ENCODE peak calls at places on chromosomes 11 and 22, in four cellular contexts. X is IMR-90, K is ovary, A is lower lobe of right lung. I is an unnamed sample.

GRCh38 chr22:17119481-17120202 is 1.5 kb downstream of the TMEM121B start:
- DNase-seq in X (no peak), K (no peak), A (no peak), I (no peak)

GRCh38 chr22:40805239-40805638 is 13.9 kb downstream of the SLC25A17 start:
- DNase-seq in X (no peak), K (no peak), A (no peak), I (no peak)

GRCh38 chr11:2100361-2101170 is 38.6 kb downstream of the IGF2 start:
- DNase-seq in X (no peak), K (peak; percentile 55), A (peak; percentile 59), I (no peak)

GRCh38 chr22:23263651-23264555 is 83.6 kb downstream of the BCR start:
- DNase-seq in X (no peak), K (no peak), A (no peak), I (peak; percentile 32)

GRCh38 chr22:44458044-44459020 is 39.7 kb downstream of the RTL6 start:
- DNase-seq in X (no peak), K (no peak), A (no peak), I (no peak)

GRCh38 chr11:118338637-118339061 is 3.9 kb downstream of the CD3D start:
- DNase-seq in X (no peak), K (no peak), A (no peak), I (peak; percentile 91)

GRCh38 chr11:76114238-76114637 is 92.1 kb downstream of the WNT11 start:
- DNase-seq in X (no peak), K (no peak), A (no peak), I (no peak)

GRCh38 chr11:34640050-34640971 is 19.4 kb downstream of the EHF start:
- DNase-seq in X (no peak), K (no peak), A (peak; percentile 87), I (no peak)

GRCh38 chr11:1825785-1826451 is 8.9 kb upstream of the SYT8 start:
- DNase-seq in X (no peak), K (no peak), A (peak; percentile 37), I (no peak)

GRCh38 chr22:36510966-36511881 is 4.4 kb upstream of the FOXRED2 start:
- DNase-seq in X (peak; percentile 51), K (no peak), A (no peak), I (no peak)

GRCh38 chr22:37326726-37327125 is 44.4 kb downstream of the CYTH4 start:
- DNase-seq in X (no peak), K (no peak), A (peak; percentile 78), I (no peak)

GRCh38 chr11:76783901-76784813 is 1.0 kb downstream of the TSKU start:
- DNase-seq in X (peak; percentile 84), K (peak; percentile 85), A (no peak), I (no peak)

GRCh38 chr22:37907036-37907954 is 1.2 kb downstream of the MICALL1 start:
- DNase-seq in X (peak; percentile 15), K (no peak), A (no peak), I (no peak)

GRCh38 chr22:22246706-22247105 is 2.1 kb downstream of the VPREB1 start:
- DNase-seq in X (no peak), K (no peak), A (no peak), I (no peak)

GRCh38 chr11:57124460-57124859 is 57.3 kb upstream of the LRRC55 start:
- DNase-seq in X (no peak), K (no peak), A (no peak), I (no peak)

GRCh38 chr11:68036141-68036716 is 2.6 kb upstream of the TCIRG1 start:
- DNase-seq in X (no peak), K (no peak), A (peak; percentile 86), I (no peak)

GRCh38 chr11:7252683-7253213 is 1.0 kb downstream of the SYT9 start:
- DNase-seq in X (no peak), K (no peak), A (peak; percentile 41), I (no peak)

GRCh38 chr11:108239076-108239475 is 16.2 kb downstream of the ATM start:
- DNase-seq in X (no peak), K (no peak), A (no peak), I (peak; percentile 44)

GRCh38 chr11:68331338-68331947 is 19.1 kb downstream of the LRP5 start:
- DNase-seq in X (no peak), K (no peak), A (no peak), I (no peak)

GRCh38 chr11:23688835-23689234 is 808.0 kb upstream of the LUZP2 start:
- DNase-seq in X (peak; percentile 70), K (no peak), A (no peak), I (no peak)

GRCh38 chr11:134524876-134525845 is 113.1 kb upstream of the B3GAT1 start:
- DNase-seq in X (no peak), K (no peak), A (peak; percentile 24), I (no peak)

GRCh38 chr11:76167590-76167989 is 38.7 kb downstream of the WNT11 start:
- DNase-seq in X (no peak), K (no peak), A (no peak), I (no peak)

GRCh38 chr22:44391481-44392445 is 79.0 kb upstream of the SHISAL1 start:
- DNase-seq in X (no peak), K (peak; percentile 5), A (no peak), I (no peak)

GRCh38 chr11:14413307-14414072 is 54.5 kb upstream of the RRAS2 start:
- DNase-seq in X (peak; percentile 58), K (no peak), A (no peak), I (no peak)

GRCh38 chr11:110728476-110728875 is 16.2 kb upstream of the ARHGAP20 start:
- DNase-seq in X (no peak), K (no peak), A (no peak), I (no peak)

GRCh38 chr11:57240007-57240406 is 3.0 kb upstream of the APLNR start:
- DNase-seq in X (no peak), K (no peak), A (no peak), I (no peak)

GRCh38 chr11:34065505-34066203 is 14.1 kb downstream of the CAPRIN1 start:
- DNase-seq in X (peak; percentile 59), K (no peak), A (no peak), I (peak; percentile 8)

GRCh38 chr11:118202599-118203422 is 22.0 kb downstream of the JAML start:
- DNase-seq in X (no peak), K (no peak), A (no peak), I (peak; percentile 73)

GRCh38 chr11:76656571-76657081 is 13.9 kb downstream of the LRRC32 start:
- DNase-seq in X (no peak), K (peak; percentile 29), A (peak; percentile 22), I (no peak)

GRCh38 chr22:20215742-20216141 is 52.4 kb downstream of the RTN4R start:
- DNase-seq in X (no peak), K (no peak), A (no peak), I (no peak)

DNA sequence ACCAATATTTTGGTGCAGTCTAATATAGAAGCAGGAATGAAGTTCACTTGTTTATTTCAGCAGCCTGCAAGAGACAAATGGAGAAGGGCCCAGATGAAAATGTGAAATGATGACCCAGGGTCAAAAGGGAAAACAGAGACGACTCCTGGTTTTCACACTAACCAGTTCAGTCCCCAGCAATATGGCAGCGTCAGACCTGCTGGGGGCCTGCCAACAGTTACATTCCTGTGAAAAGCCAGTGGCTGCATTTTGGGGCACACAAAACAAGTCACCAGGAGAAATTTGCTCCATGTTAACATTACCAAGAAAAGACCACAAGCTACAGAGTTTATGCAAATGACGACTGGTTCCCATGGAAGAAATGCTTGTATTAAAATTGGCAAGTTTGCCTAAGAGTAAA is 80.2 kb downstream of the CCDC34 start:
- DNase-seq in X (no peak), K (peak; percentile 60), A (no peak), I (no peak)
- H3K27ac ChIP-seq in X (no peak overlapping the region), K (peak overlapping the region; percentile 61), A (no peak overlapping the region), I (no peak overlapping the region)

DNA sequence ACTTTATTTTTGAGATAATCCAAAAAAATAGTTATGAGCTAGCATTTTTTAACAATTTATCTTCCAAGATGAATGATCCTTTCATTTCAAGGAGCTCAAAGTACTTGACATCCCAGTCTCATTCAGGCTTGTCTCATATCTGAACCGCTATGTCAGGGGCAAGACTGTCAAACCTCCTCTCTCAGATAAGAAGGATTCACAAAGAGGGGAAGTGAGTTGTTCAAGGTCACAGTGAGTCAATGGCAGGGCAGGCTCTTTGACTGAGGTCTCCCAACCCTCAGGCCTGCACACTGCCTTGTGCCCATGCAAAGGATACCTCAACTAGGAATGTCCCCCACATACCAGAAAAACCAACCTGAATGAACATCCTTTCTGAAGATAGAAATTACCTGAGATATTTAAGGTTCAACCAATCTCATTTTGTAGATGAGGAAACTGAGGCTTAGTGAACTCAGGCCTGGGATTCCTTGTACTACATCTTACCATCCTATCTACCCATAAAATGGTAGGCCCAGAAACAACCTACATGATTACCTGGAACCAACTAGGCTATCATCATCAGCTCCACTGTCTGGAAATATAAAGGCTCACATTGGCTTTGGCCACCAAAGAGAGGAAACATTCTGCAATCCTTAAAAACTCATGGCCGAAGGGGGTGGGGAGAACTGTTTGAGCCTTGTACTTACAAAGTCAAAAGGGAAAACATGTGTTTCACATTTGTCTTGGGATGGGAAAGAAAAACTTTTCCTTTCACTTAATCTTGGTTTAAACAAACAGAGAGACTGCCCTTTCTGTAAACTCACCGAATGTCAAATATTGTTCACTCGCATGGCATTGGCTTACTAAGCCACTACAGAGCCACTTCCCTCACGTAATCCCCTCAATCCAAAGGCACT is 51.1 kb downstream of the LIF start:
- DNase-seq in X (peak; percentile 64), K (no peak), A (no peak), I (no peak)
- H3K4me3 ChIP-seq in X (no peak overlapping the region), K (no peak overlapping the region), A (peak overlapping the region; percentile 9), I (no peak overlapping the region)

DNA sequence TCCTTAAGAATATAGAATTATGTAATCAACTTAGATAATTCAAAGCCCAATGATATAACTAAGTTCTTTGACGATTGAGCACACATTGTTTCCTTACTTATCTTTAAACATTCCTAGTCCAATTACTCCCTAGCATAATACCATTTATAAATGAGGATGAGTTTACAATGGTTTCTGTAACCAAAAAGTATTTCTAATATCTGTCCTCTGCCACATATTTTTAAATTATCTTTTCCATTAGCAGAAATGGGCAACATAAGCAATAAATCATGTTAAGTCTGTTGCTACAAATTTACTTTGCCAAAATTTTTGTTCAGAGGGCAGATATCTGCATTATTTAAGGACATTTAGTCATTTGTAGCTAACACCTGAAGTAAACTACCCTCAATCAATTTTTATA is 6.7 kb downstream of the CREBZF start:
- DNase-seq in X (no peak), K (no peak), A (no peak), I (no peak)
- H3K36me3 ChIP-seq in X (peaks cover 10% of the 10 kb centered on the region), K (no peaks in the 10 kb centered on the region), A (peaks cover 92% of the 10 kb centered on the region), I (peaks cover 25% of the 10 kb centered on the region)

DNA sequence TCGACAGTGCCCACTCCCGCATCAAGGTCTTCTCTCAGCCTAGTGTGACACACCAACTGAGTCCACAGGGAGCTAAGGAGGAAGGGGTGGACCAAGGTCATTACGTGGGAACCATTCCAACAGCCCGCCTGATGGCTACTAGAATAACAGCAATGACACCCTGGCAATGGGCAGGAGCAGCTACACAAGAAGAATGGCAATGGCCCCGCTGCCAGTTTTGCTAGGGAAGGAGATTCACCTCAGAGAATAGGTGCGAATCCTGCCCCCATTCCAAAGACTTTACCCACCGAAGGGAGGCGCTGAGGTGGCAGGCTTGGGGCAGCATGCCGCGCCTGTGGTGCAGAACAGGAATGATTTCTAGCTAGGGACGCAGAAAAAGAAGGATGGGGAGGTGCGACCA is 9.1 kb downstream of the WT1 start:
- DNase-seq in X (no peak), K (peak; percentile 56), A (no peak), I (no peak)
- H3K27ac ChIP-seq in X (no peak overlapping the region), K (peak overlapping the region; percentile 94), A (no peak overlapping the region), I (no peak overlapping the region)

GRCh38 chr11:12200359-12201015 is 90.1 kb downstream of the MICAL2 start:
- DNase-seq in X (peak; percentile 83), K (no peak), A (no peak), I (no peak)
- H3K4me3 ChIP-seq in X (no peak overlapping the region), K (no peak overlapping the region), A (no peak overlapping the region), I (no peak overlapping the region)

I was measured in CD4-positive, alpha-beta memory T cell.